ENCODE peak calls at places on chromosomes 3 and 15, in nine cellular contexts. Y, J, C, W, I, P, G, Z and N are unnamed samples.

GRCh38 chr15:52481915-52482314 is 46.8 kb downstream of the MYO5A start:
- DNase-seq in Y (peak; percentile 52), J (peak; percentile 81), C (peak; percentile 65), W (peak; percentile 67), I (no peak), P (peak; percentile 62), G (no peak), Z (no peak), N (no peak)

GRCh38 chr3:183295211-183295610 is 42.2 kb downstream of the B3GNT5 start:
- DNase-seq in Y (no peak), J (no peak), C (no peak), W (peak; percentile 96), I (no peak), P (no peak), G (no peak), Z (no peak), N (no peak)

GRCh38 chr15:67101981-67102929 is 36.9 kb downstream of the SMAD3 start:
- DNase-seq in Y (peak; percentile 39), J (no peak), C (peak; percentile 65), W (no peak), I (no peak), P (peak; percentile 80), G (no peak), Z (no peak), N (peak; percentile 84)

GRCh38 chr3:171055336-171056178 is 29.0 kb upstream of the SLC2A2 start:
- DNase-seq in Y (no peak), J (no peak), C (no peak), W (peak; percentile 60), I (no peak), P (peak; percentile 43), G (no peak), Z (peak; percentile 49), N (no peak)

GRCh38 chr15:48432688-48433087 is 101.5 kb downstream of the DUT start:
- DNase-seq in Y (no peak), J (no peak), C (no peak), W (no peak), I (no peak), P (no peak), G (no peak), Z (no peak), N (no peak)

GRCh38 chr15:97235285-97235985 is 725.1 kb upstream of the ARRDC4 start:
- DNase-seq in Y (no peak), J (no peak), C (no peak), W (peak; percentile 70), I (no peak), P (peak; percentile 4), G (no peak), Z (peak; percentile 96), N (peak; percentile 19)

GRCh38 chr3:148307443-148307843 is 390.3 kb upstream of the AGTR1 start:
- DNase-seq in Y (no peak), J (no peak), C (no peak), W (no peak), I (no peak), P (no peak), G (no peak), Z (no peak), N (no peak)

GRCh38 chr3:133574260-133574881 is 885 bp downstream of the CDV3 start:
- DNase-seq in Y (peak; percentile 46), J (peak; percentile 50), C (peak; percentile 68), W (peak; percentile 73), I (no peak), P (peak; percentile 65), G (peak; percentile 91), Z (peak; percentile 88), N (no peak)

GRCh38 chr3:133955892-133956291 is 60.2 kb upstream of the RAB6B start:
- DNase-seq in Y (no peak), J (no peak), C (no peak), W (no peak), I (no peak), P (no peak), G (no peak), Z (no peak), N (no peak)

GRCh38 chr15:67126551-67127333 is 61.3 kb downstream of the SMAD3 start:
- DNase-seq in Y (no peak), J (no peak), C (no peak), W (no peak), I (no peak), P (no peak), G (no peak), Z (peak; percentile 62), N (no peak)

GRCh38 chr3:79551997-79552396 is 215.8 kb downstream of the ROBO1 start:
- DNase-seq in Y (no peak), J (no peak), C (no peak), W (no peak), I (no peak), P (no peak), G (no peak), Z (no peak), N (no peak)

GRCh38 chr3:30282052-30282708 is 324.2 kb upstream of the TGFBR2 start:
- DNase-seq in Y (no peak), J (no peak), C (no peak), W (peak; percentile 87), I (no peak), P (peak; percentile 73), G (no peak), Z (no peak), N (peak; percentile 94)

GRCh38 chr15:69305933-69306568 is 7.3 kb downstream of the PAQR5 start:
- DNase-seq in Y (no peak), J (no peak), C (no peak), W (no peak), I (no peak), P (no peak), G (peak; percentile 32), Z (no peak), N (peak; percentile 61)